ENCODE peak calls at places on chromosomes 1 and 21, in eight cellular contexts. One of them, this sample, is unnamed.
A peak's percentile ranks its signal among the peaks of the same experiment; 100 is the strongest.

GRCh38 chr1:22711591-22712501 is 1.2 kb downstream of the EPHB2 start:
- DNase-seq in caudate nucleus: no peak
- DNase-seq in body of pancreas: peak; percentile 25
- DNase-seq in WERI-Rb-1: no peak
- DNase-seq in HCT116: no peak
- DNase-seq in uterus: no peak
- DNase-seq in lung: no peak
- DNase-seq in neuronal stem cell: no peak
- DNase-seq in this sample: no peak

GRCh38 chr21:25733859-25734653 is 648 bp downstream of the ATP5PF start:
- DNase-seq in lung: peak; percentile 32
- DNase-seq in neuronal stem cell: no peak
- DNase-seq in WERI-Rb-1: no peak
- DNase-seq in HCT116: no peak
- DNase-seq in body of pancreas: no peak
- DNase-seq in uterus: no peak
- DNase-seq in caudate nucleus: no peak
- DNase-seq in this sample: no peak

GRCh38 chr21:36735724-36736310 is 36.9 kb downstream of the SIM2 start:
- DNase-seq in HCT116: no peak
- DNase-seq in uterus: no peak
- DNase-seq in lung: no peak
- DNase-seq in caudate nucleus: no peak
- DNase-seq in body of pancreas: no peak
- DNase-seq in neuronal stem cell: no peak
- DNase-seq in WERI-Rb-1: peak; percentile 23
- DNase-seq in this sample: no peak

GRCh38 chr1:87399264-87399663 is 70.6 kb downstream of the LMO4 start:
- DNase-seq in caudate nucleus: no peak
- DNase-seq in neuronal stem cell: no peak
- DNase-seq in lung: no peak
- DNase-seq in WERI-Rb-1: no peak
- DNase-seq in body of pancreas: no peak
- DNase-seq in HCT116: no peak
- DNase-seq in uterus: no peak
- DNase-seq in this sample: no peak

GRCh38 chr1:59510249-59510648 is 213.4 kb downstream of the FGGY start:
- DNase-seq in caudate nucleus: no peak
- DNase-seq in uterus: no peak
- DNase-seq in lung: no peak
- DNase-seq in neuronal stem cell: no peak
- DNase-seq in body of pancreas: no peak
- DNase-seq in HCT116: no peak
- DNase-seq in WERI-Rb-1: no peak
- DNase-seq in this sample: no peak

GRCh38 chr1:21552715-21553114 is 43.5 kb downstream of the ALPL start:
- DNase-seq in HCT116: no peak
- DNase-seq in caudate nucleus: no peak
- DNase-seq in uterus: no peak
- DNase-seq in WERI-Rb-1: no peak
- DNase-seq in neuronal stem cell: no peak
- DNase-seq in body of pancreas: no peak
- DNase-seq in lung: no peak
- DNase-seq in this sample: no peak

GRCh38 chr1:114314098-114314497 is 160.4 kb upstream of the SYT6 start:
- DNase-seq in caudate nucleus: no peak
- DNase-seq in body of pancreas: no peak
- DNase-seq in neuronal stem cell: no peak
- DNase-seq in WERI-Rb-1: no peak
- DNase-seq in uterus: no peak
- DNase-seq in lung: no peak
- DNase-seq in HCT116: no peak
- DNase-seq in this sample: no peak

GRCh38 chr1:172928412-172928811 is 122.3 kb downstream of the TNFSF18 start:
- DNase-seq in neuronal stem cell: no peak
- DNase-seq in lung: no peak
- DNase-seq in body of pancreas: no peak
- DNase-seq in WERI-Rb-1: no peak
- DNase-seq in caudate nucleus: no peak
- DNase-seq in uterus: no peak
- DNase-seq in HCT116: no peak
- DNase-seq in this sample: no peak

GRCh38 chr1:224438989-224439388 is 4.4 kb upstream of the WDR26 start:
- DNase-seq in lung: peak; percentile 67
- DNase-seq in HCT116: no peak
- DNase-seq in uterus: no peak
- DNase-seq in WERI-Rb-1: no peak
- DNase-seq in caudate nucleus: no peak
- DNase-seq in body of pancreas: no peak
- DNase-seq in neuronal stem cell: no peak
- DNase-seq in this sample: no peak

GRCh38 chr1:156920233-156921052 is at the start of gene LRRC71:
- DNase-seq in HCT116: peak; percentile 49
- DNase-seq in lung: peak; percentile 72
- DNase-seq in caudate nucleus: peak; percentile 26
- DNase-seq in body of pancreas: peak; percentile 70
- DNase-seq in neuronal stem cell: peak; percentile 87
- DNase-seq in uterus: peak; percentile 79
- DNase-seq in WERI-Rb-1: no peak
- DNase-seq in this sample: no peak

GRCh38 chr1:41520951-41521742 is 36.7 kb upstream of the EDN2 start:
- DNase-seq in uterus: no peak
- DNase-seq in lung: no peak
- DNase-seq in caudate nucleus: no peak
- DNase-seq in neuronal stem cell: no peak
- DNase-seq in HCT116: no peak
- DNase-seq in WERI-Rb-1: no peak
- DNase-seq in body of pancreas: no peak
- DNase-seq in this sample: no peak

GRCh38 chr1:193115629-193116227 is 6.1 kb upstream of the CDC73 start:
- DNase-seq in WERI-Rb-1: no peak
- DNase-seq in neuronal stem cell: no peak
- DNase-seq in body of pancreas: no peak
- DNase-seq in HCT116: peak; percentile 93
- DNase-seq in caudate nucleus: no peak
- DNase-seq in lung: no peak
- DNase-seq in uterus: no peak
- DNase-seq in this sample: no peak

GRCh38 chr1:216119600-216119999 is 303.6 kb downstream of the USH2A start:
- DNase-seq in neuronal stem cell: no peak
- DNase-seq in HCT116: peak; percentile 1
- DNase-seq in uterus: no peak
- DNase-seq in caudate nucleus: no peak
- DNase-seq in body of pancreas: no peak
- DNase-seq in WERI-Rb-1: peak; percentile 22
- DNase-seq in lung: no peak
- DNase-seq in this sample: no peak

GRCh38 chr1:40301066-40301465 is 16.0 kb downstream of the COL9A2 start:
- DNase-seq in lung: no peak
- DNase-seq in body of pancreas: no peak
- DNase-seq in HCT116: no peak
- DNase-seq in neuronal stem cell: no peak
- DNase-seq in caudate nucleus: no peak
- DNase-seq in uterus: no peak
- DNase-seq in WERI-Rb-1: no peak
- DNase-seq in this sample: no peak

GRCh38 chr21:17726047-17726446 is 93.1 kb downstream of the C21orf91 start:
- DNase-seq in caudate nucleus: no peak
- DNase-seq in uterus: no peak
- DNase-seq in body of pancreas: no peak
- DNase-seq in lung: no peak
- DNase-seq in HCT116: peak; percentile 23
- DNase-seq in neuronal stem cell: no peak
- DNase-seq in WERI-Rb-1: peak; percentile 20
- DNase-seq in this sample: no peak

GRCh38 chr1:79193211-79194079 is 186.9 kb upstream of the ADGRL4 start:
- DNase-seq in neuronal stem cell: peak; percentile 9
- DNase-seq in uterus: no peak
- DNase-seq in body of pancreas: no peak
- DNase-seq in WERI-Rb-1: no peak
- DNase-seq in lung: no peak
- DNase-seq in HCT116: peak; percentile 34
- DNase-seq in caudate nucleus: no peak
- DNase-seq in this sample: no peak

GRCh38 chr1:209727286-209727685 is 22.6 kb downstream of the HSD11B1 start:
- DNase-seq in HCT116: no peak
- DNase-seq in uterus: no peak
- DNase-seq in neuronal stem cell: no peak
- DNase-seq in caudate nucleus: no peak
- DNase-seq in body of pancreas: no peak
- DNase-seq in lung: no peak
- DNase-seq in WERI-Rb-1: no peak
- DNase-seq in this sample: no peak

DNA sequence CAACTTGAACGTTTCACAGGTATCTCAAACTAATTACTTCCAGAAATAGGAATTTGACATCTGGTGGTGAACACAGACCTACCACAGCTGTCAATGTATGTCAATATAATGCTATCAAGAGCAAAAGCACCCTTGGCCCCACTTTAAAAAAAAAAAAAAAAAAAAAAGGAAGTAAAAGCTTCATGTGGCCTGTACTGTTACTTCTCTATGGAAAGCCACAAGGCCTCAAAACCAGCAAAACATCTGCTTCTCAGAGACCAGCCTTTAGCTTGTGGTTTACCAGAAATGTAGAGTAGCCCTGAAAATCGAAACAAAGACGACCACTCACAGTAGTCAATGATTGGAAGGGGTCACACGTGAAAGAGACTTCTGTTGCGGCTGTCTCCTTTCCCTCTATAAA is 109.6 kb downstream of the SLC45A1 start:
- DNase-seq in WERI-Rb-1: no peak
- DNase-seq in neuronal stem cell: no peak
- DNase-seq in uterus: no peak
- DNase-seq in body of pancreas: no peak
- DNase-seq in HCT116: no peak
- DNase-seq in lung: no peak
- DNase-seq in caudate nucleus: no peak
- DNase-seq in this sample: no peak
- H3K27ac ChIP-seq in WERI-Rb-1: no peak overlapping the region
- H3K27ac ChIP-seq in neuronal stem cell: no peak overlapping the region
- H3K27ac ChIP-seq in uterus: peak overlapping the region; percentile 99
- H3K27ac ChIP-seq in body of pancreas: no peak overlapping the region
- H3K27ac ChIP-seq in HCT116: no peak overlapping the region
- H3K27ac ChIP-seq in lung: no peak overlapping the region
- H3K27ac ChIP-seq in caudate nucleus: peak overlapping the region; percentile 37
- H3K27ac ChIP-seq in this sample: peak overlapping the region; percentile 59

GRCh38 chr1:226986496-226987178 is 46.5 kb downstream of the COQ8A start:
- DNase-seq in HCT116: no peak
- DNase-seq in body of pancreas: no peak
- DNase-seq in caudate nucleus: no peak
- DNase-seq in neuronal stem cell: no peak
- DNase-seq in WERI-Rb-1: no peak
- DNase-seq in lung: peak; percentile 26
- DNase-seq in uterus: no peak
- DNase-seq in this sample: no peak
- H3K27ac ChIP-seq in HCT116: no peak overlapping the region
- H3K27ac ChIP-seq in body of pancreas: no peak overlapping the region
- H3K27ac ChIP-seq in caudate nucleus: peak overlapping the region; percentile 71
- H3K27ac ChIP-seq in neuronal stem cell: no peak overlapping the region
- H3K27ac ChIP-seq in WERI-Rb-1: no peak overlapping the region
- H3K27ac ChIP-seq in lung: peak overlapping the region; percentile 21
- H3K27ac ChIP-seq in uterus: no peak overlapping the region
- H3K27ac ChIP-seq in this sample: peak overlapping the region; percentile 82

DNA sequence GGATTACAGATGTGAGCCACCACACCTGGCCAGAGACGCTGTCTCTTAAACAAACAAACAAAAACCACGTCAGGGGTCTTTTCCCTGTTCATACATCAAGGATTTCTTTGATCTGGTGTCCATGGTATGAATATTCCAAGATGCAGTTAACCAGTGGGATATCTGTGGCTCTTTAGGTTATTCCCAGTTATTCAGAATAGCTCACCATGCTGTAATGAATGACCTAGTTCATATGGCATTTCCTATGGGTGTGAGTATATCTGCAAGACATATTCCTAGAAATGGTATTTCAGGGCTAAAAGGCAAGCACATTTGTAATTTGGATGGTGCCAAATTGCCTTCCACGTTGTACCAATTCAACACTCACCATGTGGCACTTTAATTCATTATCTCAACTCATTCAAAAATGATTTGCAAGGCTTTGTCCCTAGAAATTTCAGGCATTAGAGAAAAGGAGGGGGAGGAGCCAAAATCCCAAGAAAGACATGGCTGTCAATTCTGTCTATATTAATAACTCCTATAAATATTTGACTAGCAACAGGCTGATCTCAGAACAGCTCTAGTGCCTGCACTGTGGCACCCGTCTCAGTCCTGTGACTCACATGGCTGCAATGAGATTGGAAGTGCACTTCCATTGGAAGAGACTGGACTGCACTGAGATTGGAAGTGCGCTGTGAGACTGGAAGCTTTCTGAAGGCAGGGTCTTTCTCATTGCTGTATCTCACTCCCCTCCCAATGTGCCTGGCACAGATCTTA is 6.0 kb upstream of the STMN1 start:
- DNase-seq in body of pancreas: no peak
- DNase-seq in uterus: no peak
- DNase-seq in neuronal stem cell: no peak
- DNase-seq in HCT116: no peak
- DNase-seq in lung: no peak
- DNase-seq in caudate nucleus: no peak
- DNase-seq in WERI-Rb-1: no peak
- DNase-seq in this sample: no peak
- H3K27ac ChIP-seq in body of pancreas: no peak overlapping the region
- H3K27ac ChIP-seq in uterus: no peak overlapping the region
- H3K27ac ChIP-seq in neuronal stem cell: no peak overlapping the region
- H3K27ac ChIP-seq in HCT116: no peak overlapping the region
- H3K27ac ChIP-seq in lung: no peak overlapping the region
- H3K27ac ChIP-seq in caudate nucleus: no peak overlapping the region
- H3K27ac ChIP-seq in WERI-Rb-1: no peak overlapping the region
- H3K27ac ChIP-seq in this sample: no peak overlapping the region

GRCh38 chr1:244893836-244894235 is 29.5 kb upstream of the HNRNPU start:
- DNase-seq in uterus: no peak
- DNase-seq in neuronal stem cell: no peak
- DNase-seq in caudate nucleus: no peak
- DNase-seq in HCT116: no peak
- DNase-seq in lung: no peak
- DNase-seq in body of pancreas: no peak
- DNase-seq in WERI-Rb-1: no peak
- DNase-seq in this sample: no peak

GRCh38 chr1:244897476-244898254 is 33.3 kb upstream of the HNRNPU start:
- DNase-seq in WERI-Rb-1: no peak
- DNase-seq in lung: no peak
- DNase-seq in uterus: no peak
- DNase-seq in body of pancreas: no peak
- DNase-seq in neuronal stem cell: no peak
- DNase-seq in HCT116: no peak
- DNase-seq in caudate nucleus: no peak
- DNase-seq in this sample: no peak

GRCh38 chr1:244901400-244901799 is 37.1 kb upstream of the HNRNPU start:
- DNase-seq in body of pancreas: no peak
- DNase-seq in caudate nucleus: no peak
- DNase-seq in uterus: no peak
- DNase-seq in WERI-Rb-1: no peak
- DNase-seq in HCT116: no peak
- DNase-seq in neuronal stem cell: no peak
- DNase-seq in lung: no peak
- DNase-seq in this sample: no peak

DNA sequence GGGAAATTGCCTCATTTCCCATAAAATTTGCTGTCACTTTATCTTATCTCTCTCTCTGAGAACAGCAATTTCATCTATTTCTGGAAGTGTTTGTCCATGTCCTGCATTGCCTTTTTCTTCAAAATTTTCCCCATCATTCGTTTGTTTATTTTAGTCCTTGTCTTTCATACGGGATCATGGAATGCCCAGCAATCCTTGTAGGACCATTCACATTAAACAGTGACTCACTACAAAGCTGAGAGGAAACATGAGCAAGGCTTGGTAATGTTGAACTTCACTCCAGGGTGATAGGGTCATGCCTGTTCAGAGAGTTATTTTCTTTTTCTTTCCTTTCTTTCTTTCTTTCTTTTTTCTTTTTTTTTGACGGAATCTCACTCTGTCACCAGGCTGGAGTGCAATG is 32.2 kb upstream of the HNRNPU start:
- DNase-seq in uterus: no peak
- DNase-seq in HCT116: no peak
- DNase-seq in caudate nucleus: no peak
- DNase-seq in body of pancreas: no peak
- DNase-seq in neuronal stem cell: no peak
- DNase-seq in lung: no peak
- DNase-seq in WERI-Rb-1: no peak
- DNase-seq in this sample: no peak
- H3K27ac ChIP-seq in uterus: no peak overlapping the region
- H3K27ac ChIP-seq in HCT116: no peak overlapping the region
- H3K27ac ChIP-seq in caudate nucleus: no peak overlapping the region
- H3K27ac ChIP-seq in body of pancreas: no peak overlapping the region
- H3K27ac ChIP-seq in neuronal stem cell: no peak overlapping the region
- H3K27ac ChIP-seq in lung: no peak overlapping the region
- H3K27ac ChIP-seq in WERI-Rb-1: no peak overlapping the region
- H3K27ac ChIP-seq in this sample: no peak overlapping the region